ENCODE peak calls at places on chromosomes 12 and 14, in eight cellular contexts. Z, Y, H, E, W, T, B and M are unnamed samples.

GRCh38 chr12:118544569-118544968 is 168.2 kb downstream of the SUDS3 start:
- DNase-seq in Z (no peak), Y (no peak), H (peak), E (no peak), W (no peak), T (no peak), B (no peak), M (no peak)

GRCh38 chr12:101581190-101581589 is 13.6 kb upstream of the MYBPC1 start:
- DNase-seq in Z (no peak), Y (no peak), H (no peak), E (no peak), W (no peak), T (no peak), B (no peak), M (no peak)

GRCh38 chr14:50775357-50775756 is 55.6 kb downstream of the NIN start:
- DNase-seq in Z (no peak), Y (no peak), H (no peak), E (no peak), W (no peak), T (no peak), B (peak), M (no peak)

GRCh38 chr12:9039397-9039977 is 50.1 kb downstream of the KLRG1 start:
- DNase-seq in Z (peak), Y (no peak), H (peak), E (no peak), W (no peak), T (no peak), B (peak), M (peak)

GRCh38 chr12:80925237-80925636 is 12.5 kb downstream of the LIN7A start:
- DNase-seq in Z (no peak), Y (no peak), H (no peak), E (no peak), W (no peak), T (no peak), B (no peak), M (no peak)

GRCh38 chr14:65287264-65288131 is 125.0 kb upstream of the FUT8 start:
- DNase-seq in Z (no peak), Y (no peak), H (no peak), E (peak), W (no peak), T (no peak), B (peak), M (peak)

GRCh38 chr12:76266797-76267196 is 81.4 kb downstream of the BBS10 start:
- DNase-seq in Z (no peak), Y (no peak), H (no peak), E (no peak), W (no peak), T (peak), B (peak), M (no peak)

GRCh38 chr12:18472304-18472703 is 211.0 kb downstream of the PIK3C2G start:
- DNase-seq in Z (no peak), Y (no peak), H (no peak), E (no peak), W (no peak), T (no peak), B (no peak), M (no peak)

GRCh38 chr12:124551268-124552144 is 15.9 kb downstream of the NCOR2 start:
- DNase-seq in Z (peak), Y (no peak), H (no peak), E (peak), W (peak), T (peak), B (no peak), M (peak)

GRCh38 chr12:47021298-47021697 is 58.1 kb upstream of the PCED1B start:
- DNase-seq in Z (peak), Y (peak), H (peak), E (no peak), W (no peak), T (no peak), B (peak), M (peak)

GRCh38 chr12:32285484-32285883 is 113.9 kb upstream of the FGD4 start:
- DNase-seq in Z (no peak), Y (no peak), H (no peak), E (no peak), W (no peak), T (no peak), B (no peak), M (peak)

GRCh38 chr14:23294734-23295561 is 7.7 kb downstream of the PPP1R3E start:
- DNase-seq in Z (peak), Y (no peak), H (no peak), E (peak), W (peak), T (no peak), B (peak), M (peak)

GRCh38 chr14:55426881-55427280 is 13.5 kb downstream of the TBPL2 start:
- DNase-seq in Z (no peak), Y (no peak), H (no peak), E (no peak), W (no peak), T (no peak), B (no peak), M (no peak)

GRCh38 chr12:130651188-130651587 is 64.9 kb downstream of the RIMBP2 start:
- DNase-seq in Z (no peak), Y (no peak), H (no peak), E (no peak), W (no peak), T (peak), B (no peak), M (no peak)

GRCh38 chr12:106081606-106082005 is 57.1 kb downstream of the NUAK1 start:
- DNase-seq in Z (no peak), Y (no peak), H (no peak), E (no peak), W (no peak), T (no peak), B (no peak), M (no peak)

GRCh38 chr12:132021031-132021871 is 71.5 kb downstream of the EP400 start:
- DNase-seq in Z (no peak), Y (no peak), H (no peak), E (no peak), W (no peak), T (peak), B (no peak), M (no peak)

GRCh38 chr14:89382487-89383170 is 34.4 kb downstream of the FOXN3 start:
- DNase-seq in Z (no peak), Y (no peak), H (no peak), E (no peak), W (no peak), T (no peak), B (no peak), M (no peak)

GRCh38 chr12:45615268-45615667 is 114.2 kb upstream of the ARID2 start:
- DNase-seq in Z (no peak), Y (no peak), H (no peak), E (no peak), W (no peak), T (no peak), B (peak), M (no peak)

GRCh38 chr12:132289356-132290202 is 39.8 kb downstream of the GALNT9 start:
- DNase-seq in Z (no peak), Y (no peak), H (no peak), E (no peak), W (no peak), T (no peak), B (no peak), M (no peak)

GRCh38 chr12:122352394-122352793 is 70.1 kb downstream of the CLIP1 start:
- DNase-seq in Z (no peak), Y (no peak), H (no peak), E (no peak), W (no peak), T (no peak), B (no peak), M (no peak)

GRCh38 chr12:48894271-48894670 is 28.6 kb upstream of the RND1 start:
- DNase-seq in Z (no peak), Y (no peak), H (no peak), E (no peak), W (no peak), T (no peak), B (no peak), M (no peak)

GRCh38 chr14:89507926-89508460 is 91.0 kb upstream of the FOXN3 start:
- DNase-seq in Z (no peak), Y (no peak), H (peak), E (no peak), W (no peak), T (no peak), B (no peak), M (no peak)

GRCh38 chr12:100576311-100577036 is 3.0 kb downstream of the GAS2L3 start:
- DNase-seq in Z (no peak), Y (no peak), H (peak), E (no peak), W (no peak), T (no peak), B (peak), M (no peak)

GRCh38 chr14:91113829-91114078 is at the start of gene DGLUCY:
- DNase-seq in Z (peak), Y (no peak), H (no peak), E (peak), W (peak), T (peak), B (no peak), M (no peak)

GRCh38 chr12:125343649-125344048 is 278.4 kb downstream of the AACS start:
- DNase-seq in Z (no peak), Y (no peak), H (no peak), E (no peak), W (no peak), T (no peak), B (no peak), M (no peak)

GRCh38 chr14:100542619-100543205 is 44.5 kb downstream of the BEGAIN start:
- DNase-seq in Z (no peak), Y (no peak), H (no peak), E (no peak), W (no peak), T (peak), B (no peak), M (no peak)

GRCh38 chr12:106032141-106032925 is 106.4 kb downstream of the NUAK1 start:
- DNase-seq in Z (no peak), Y (no peak), H (no peak), E (no peak), W (no peak), T (no peak), B (no peak), M (no peak)

GRCh38 chr14:71856199-71856919 is 75.9 kb upstream of the RGS6 start:
- DNase-seq in Z (peak), Y (peak), H (no peak), E (no peak), W (no peak), T (no peak), B (no peak), M (no peak)

GRCh38 chr12:89542912-89543592 is 17.2 kb upstream of the POC1B start:
- DNase-seq in Z (peak), Y (peak), H (peak), E (peak), W (peak), T (peak), B (peak), M (peak)

GRCh38 chr14:101202627-101203404 is 299.3 kb upstream of the RTL1 start:
- DNase-seq in Z (no peak), Y (no peak), H (no peak), E (no peak), W (peak), T (peak), B (no peak), M (no peak)

GRCh38 chr14:94291159-94291905 is 1.7 kb downstream of the SERPINA10 start:
- DNase-seq in Z (no peak), Y (no peak), H (no peak), E (no peak), W (no peak), T (no peak), B (no peak), M (no peak)

GRCh38 chr14:100114109-100114765 is 45.2 kb downstream of the DEGS2 start:
- DNase-seq in Z (no peak), Y (no peak), H (no peak), E (no peak), W (no peak), T (no peak), B (no peak), M (no peak)

GRCh38 chr12:8037046-8037663 is 4.6 kb downstream of the FOXJ2 start:
- DNase-seq in Z (peak), Y (no peak), H (no peak), E (no peak), W (no peak), T (no peak), B (no peak), M (no peak)

GRCh38 chr14:34204774-34205173 is 253.9 kb upstream of the EGLN3 start:
- DNase-seq in Z (no peak), Y (no peak), H (no peak), E (no peak), W (no peak), T (no peak), B (no peak), M (no peak)

GRCh38 chr12:116397148-116397547 is 119.7 kb upstream of the MED13L start:
- DNase-seq in Z (no peak), Y (no peak), H (no peak), E (no peak), W (no peak), T (no peak), B (no peak), M (no peak)

GRCh38 chr12:89359615-89360014 is 7.3 kb upstream of the DUSP6 start:
- DNase-seq in Z (no peak), Y (no peak), H (no peak), E (no peak), W (no peak), T (no peak), B (no peak), M (no peak)

GRCh38 chr12:57772429-57773322 is at the start of gene EEF1AKMT3:
- DNase-seq in Z (peak), Y (no peak), H (no peak), E (peak), W (peak), T (peak), B (peak), M (peak)

GRCh38 chr12:57771271-57771872 is 533 bp downstream of the METTL1 start:
- DNase-seq in Z (peak), Y (peak), H (peak), E (peak), W (peak), T (peak), B (no peak), M (peak)

GRCh38 chr12:57770734-57771133 is 1.2 kb downstream of the METTL1 start:
- DNase-seq in Z (no peak), Y (no peak), H (no peak), E (no peak), W (no peak), T (no peak), B (no peak), M (no peak)

GRCh38 chr12:57769594-57769993 is 2.3 kb downstream of the METTL1 start:
- DNase-seq in Z (no peak), Y (no peak), H (no peak), E (no peak), W (no peak), T (no peak), B (no peak), M (no peak)

DNA sequence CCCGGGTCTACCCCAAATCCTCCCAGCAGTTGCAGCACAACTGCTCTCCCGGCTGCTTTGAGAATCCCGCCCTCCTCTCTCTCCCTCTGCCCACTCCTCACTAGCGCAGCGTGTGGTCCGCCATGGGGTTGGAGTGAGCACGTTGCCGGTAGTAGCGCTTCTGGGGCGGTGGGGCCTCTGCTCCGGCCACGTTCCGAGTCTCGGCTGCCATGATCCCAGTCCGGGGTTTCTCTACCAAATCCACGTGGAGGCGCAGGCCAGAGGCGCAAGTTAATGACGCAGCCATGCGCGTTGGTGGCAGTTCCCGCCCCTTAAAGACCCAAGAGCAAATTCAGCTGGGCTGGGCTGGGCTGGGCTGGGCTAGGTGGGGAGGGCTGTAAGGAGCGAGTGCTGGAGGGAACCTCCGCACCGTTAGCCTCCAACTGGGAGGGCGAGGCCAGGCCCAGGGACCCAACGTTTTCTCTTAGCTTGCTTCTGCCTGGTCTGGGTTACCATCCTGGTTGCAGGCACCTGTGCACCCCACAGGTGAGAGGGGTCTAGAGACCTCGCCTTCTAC is at the start of gene METTL1:
- DNase-seq in Z (peak), Y (peak), H (peak), E (peak), W (peak), T (peak), B (peak), M (peak)
- TF ChIP-seq POLR2AphosphoS5 in Z (peak), Y (peak), H (peak), E (no peak), W (peak), T (peak), B (peak), M (peak)

DNA sequence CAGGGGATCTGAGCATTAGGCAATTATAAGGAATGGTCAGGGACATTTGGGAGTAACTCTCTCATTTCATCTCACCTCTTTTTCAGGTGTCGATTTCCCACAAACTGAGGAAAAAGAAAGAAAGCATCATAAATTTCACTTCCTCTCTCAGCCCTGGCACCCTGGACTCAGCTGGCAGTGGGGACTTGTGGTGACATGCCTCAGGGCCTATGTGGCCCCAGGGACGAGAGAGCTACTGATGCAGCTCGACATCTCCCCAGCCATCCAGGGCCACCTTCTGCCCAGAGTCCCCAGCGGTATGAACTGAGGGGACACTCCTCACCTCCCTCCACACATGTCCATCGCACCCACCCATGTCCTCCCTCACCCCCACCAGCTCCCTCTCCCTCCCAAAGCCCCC is 11.7 kb downstream of the TNFRSF1A start:
- DNase-seq in Z (no peak), Y (peak), H (no peak), E (no peak), W (no peak), T (no peak), B (no peak), M (no peak)
- H3K27ac ChIP-seq in Z (no peak), Y (peak), H (peak), E (no peak), W (peak), T (peak), B (no peak), M (peak)

DNA sequence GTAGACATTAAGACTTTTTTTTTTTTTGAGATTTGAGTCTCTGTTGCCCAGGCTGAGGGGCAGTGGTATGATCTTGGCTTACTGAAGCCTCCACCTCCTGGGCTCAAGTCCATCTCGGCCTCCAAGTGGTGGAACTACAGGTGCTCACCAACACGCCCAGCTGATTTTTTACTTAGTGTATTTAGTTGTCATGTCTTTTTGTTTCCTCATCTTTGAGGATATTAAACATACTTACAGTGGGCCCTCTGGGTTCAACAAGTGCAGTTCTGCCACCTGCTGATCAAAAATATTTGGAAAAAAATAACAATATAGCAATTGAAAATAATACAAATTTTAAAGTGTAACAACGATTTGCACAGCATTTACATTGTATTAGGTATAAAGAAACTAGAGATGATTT is 4.4 kb upstream of the B4GALNT1 start:
- DNase-seq in Z (no peak), Y (no peak), H (no peak), E (no peak), W (no peak), T (no peak), B (no peak), M (no peak)
- TF ChIP-seq CTCF in Z (no peak), Y (no peak), H (no peak), E (no peak), W (no peak), T (no peak), B (no peak), M (no peak)

GRCh38 chr12:74626397-74626796 is 88.8 kb downstream of the ATXN7L3B start:
- DNase-seq in Z (no peak), Y (no peak), H (no peak), E (no peak), W (no peak), T (no peak), B (no peak), M (no peak)

GRCh38 chr12:74619886-74620285 is 82.3 kb downstream of the ATXN7L3B start:
- DNase-seq in Z (no peak), Y (no peak), H (no peak), E (no peak), W (peak), T (no peak), B (no peak), M (no peak)

GRCh38 chr12:74620932-74621331 is 83.3 kb downstream of the ATXN7L3B start:
- DNase-seq in Z (no peak), Y (no peak), H (no peak), E (no peak), W (no peak), T (no peak), B (no peak), M (no peak)

GRCh38 chr12:74624206-74624605 is 86.6 kb downstream of the ATXN7L3B start:
- DNase-seq in Z (no peak), Y (no peak), H (no peak), E (no peak), W (no peak), T (no peak), B (no peak), M (no peak)
- TF ChIP-seq POLR2AphosphoS5 in Z (no peak), Y (no peak), H (no peak), E (no peak), W (peak), T (no peak), B (no peak), M (no peak)

GRCh38 chr14:63725786-63726185 is 2.1 kb downstream of the SGPP1 start:
- DNase-seq in Z (no peak), Y (no peak), H (no peak), E (no peak), W (no peak), T (no peak), B (peak), M (no peak)

GRCh38 chr14:63726499-63726898 is 1.4 kb downstream of the SGPP1 start:
- DNase-seq in Z (no peak), Y (no peak), H (no peak), E (no peak), W (no peak), T (no peak), B (peak), M (no peak)

GRCh38 chr14:63727736-63728728 is at the start of gene SGPP1:
- DNase-seq in Z (peak), Y (no peak), H (peak), E (peak), W (peak), T (peak), B (peak), M (peak)

GRCh38 chr14:63730659-63731058 is 2.8 kb upstream of the SGPP1 start:
- DNase-seq in Z (no peak), Y (no peak), H (no peak), E (no peak), W (no peak), T (no peak), B (no peak), M (no peak)

DNA sequence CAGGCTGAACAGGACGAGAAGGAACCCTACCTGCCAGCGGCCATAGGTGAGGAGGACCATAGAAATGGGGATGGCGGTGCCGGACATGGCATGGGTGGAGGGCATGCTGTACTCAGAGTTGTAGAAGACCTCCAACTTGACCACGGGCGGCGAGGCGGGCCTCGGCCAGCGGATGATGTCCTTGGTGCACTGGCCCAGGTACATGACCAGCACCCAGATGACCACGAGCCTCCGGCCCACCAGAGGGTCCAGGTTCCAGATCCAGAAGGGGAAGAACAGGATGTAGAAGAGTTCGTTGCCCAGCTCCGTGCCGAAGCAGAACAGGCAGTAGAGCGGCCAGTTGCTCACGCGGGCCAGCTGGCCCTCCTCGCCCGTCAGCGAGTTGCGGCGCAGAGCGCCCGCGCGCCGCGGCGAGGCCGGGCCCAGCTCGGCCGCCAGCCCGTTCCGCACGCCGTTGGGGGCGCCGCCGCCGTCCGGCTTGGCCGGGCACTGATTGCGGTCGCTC is 582 bp downstream of the SGPP1 start:
- DNase-seq in Z (peak), Y (no peak), H (no peak), E (peak), W (peak), T (peak), B (peak), M (peak)
- H3K27ac ChIP-seq in Z (no peak), Y (peak), H (peak), E (peak), W (peak), T (peak), B (peak), M (no peak)